ENCODE peak calls at places on chromosomes 13 and 19, in four cellular contexts. F, T, Q and G are unnamed samples. For H3K27me3, the result is how much of the 10 kb centered on the place peaks cover.

GRCh38 chr19:5292843-5293606 is 47.6 kb downstream of the PTPRS start:
- DNase-seq in F (no peak), T (no peak), Q (peak), G (peak)

GRCh38 chr19:43638991-43639494 is 607 bp downstream of the CADM4 start:
- DNase-seq in F (no peak), T (no peak), Q (no peak), G (no peak)

GRCh38 chr19:10001899-10002298 is 8.4 kb downstream of the COL5A3 start:
- DNase-seq in F (no peak), T (peak), Q (peak), G (peak)

GRCh38 chr13:86174632-86175031 is 375.4 kb upstream of the SLITRK6 start:
- DNase-seq in F (no peak), T (no peak), Q (no peak), G (peak)

GRCh38 chr19:13995878-13996765 is 10.0 kb downstream of the RFX1 start:
- DNase-seq in F (no peak), T (no peak), Q (no peak), G (no peak)

GRCh38 chr19:7482584-7483439 is 6.0 kb downstream of the PEX11G start:
- DNase-seq in F (no peak), T (no peak), Q (peak), G (peak)

GRCh38 chr13:24183741-24184182 is 23.2 kb downstream of the SPATA13 start:
- DNase-seq in F (no peak), T (peak), Q (no peak), G (no peak)

GRCh38 chr19:16934489-16934888 is 45.7 kb downstream of the F2RL3 start:
- DNase-seq in F (no peak), T (no peak), Q (no peak), G (no peak)

GRCh38 chr13:41811588-41812021 is 149.3 kb downstream of the VWA8 start:
- DNase-seq in F (peak), T (no peak), Q (no peak), G (no peak)

GRCh38 chr19:54517483-54517882 is 14.9 kb downstream of the LAIR2 start:
- DNase-seq in F (no peak), T (peak), Q (peak), G (peak)

GRCh38 chr13:98521876-98522275 is 55.0 kb downstream of the STK24 start:
- DNase-seq in F (no peak), T (no peak), Q (no peak), G (no peak)

GRCh38 chr13:50144473-50145160 is 129.4 kb downstream of the KCNRG start:
- DNase-seq in F (no peak), T (no peak), Q (no peak), G (no peak)

GRCh38 chr19:3039125-3039524 is 10.0 kb upstream of the TLE2 start:
- DNase-seq in F (no peak), T (no peak), Q (no peak), G (no peak)

GRCh38 chr19:10006335-10006708 is 4.0 kb downstream of the COL5A3 start:
- DNase-seq in F (no peak), T (no peak), Q (no peak), G (no peak)

GRCh38 chr13:55464222-55464621 is 1676.5 kb upstream of the PRR20A start:
- DNase-seq in F (no peak), T (no peak), Q (no peak), G (no peak)

GRCh38 chr13:106899444-106899843 is 331.5 kb upstream of the ARGLU1 start:
- DNase-seq in F (no peak), T (peak), Q (no peak), G (no peak)

GRCh38 chr13:60398438-60398891 is 1.4 kb downstream of the TDRD3 start:
- DNase-seq in F (no peak), T (no peak), Q (no peak), G (no peak)

GRCh38 chr19:6534451-6535093 is 3.7 kb downstream of the TNFSF9 start:
- DNase-seq in F (no peak), T (no peak), Q (no peak), G (peak)

GRCh38 chr13:100608906-100609305 is 20.3 kb upstream of the GGACT start:
- DNase-seq in F (peak), T (no peak), Q (peak), G (no peak)

GRCh38 chr13:32969516-32969941 is 46.7 kb upstream of the KL start:
- DNase-seq in F (peak), T (no peak), Q (no peak), G (no peak)

GRCh38 chr19:10260141-10260584 is 8.1 kb downstream of the MRPL4 start:
- DNase-seq in F (no peak), T (peak), Q (no peak), G (no peak)

GRCh38 chr19:51372649-51373504 is at the start of gene NKG7:
- DNase-seq in F (peak), T (no peak), Q (peak), G (no peak)

GRCh38 chr13:67351915-67352314 is 121.8 kb upstream of the PCDH9 start:
- DNase-seq in F (no peak), T (no peak), Q (no peak), G (no peak)

GRCh38 chr13:22897571-22898314 is 283.0 kb upstream of the SGCG start:
- DNase-seq in F (no peak), T (no peak), Q (no peak), G (no peak)

GRCh38 chr13:81379183-81379582 is 1038.3 kb upstream of the SPRY2 start:
- DNase-seq in F (no peak), T (no peak), Q (no peak), G (no peak)

GRCh38 chr13:97298816-97299215 is 76.7 kb downstream of the MBNL2 start:
- DNase-seq in F (no peak), T (no peak), Q (no peak), G (no peak)
- H3K27ac ChIP-seq in F (no peak), T (no peak), Q (no peak), G (no peak)

DNA sequence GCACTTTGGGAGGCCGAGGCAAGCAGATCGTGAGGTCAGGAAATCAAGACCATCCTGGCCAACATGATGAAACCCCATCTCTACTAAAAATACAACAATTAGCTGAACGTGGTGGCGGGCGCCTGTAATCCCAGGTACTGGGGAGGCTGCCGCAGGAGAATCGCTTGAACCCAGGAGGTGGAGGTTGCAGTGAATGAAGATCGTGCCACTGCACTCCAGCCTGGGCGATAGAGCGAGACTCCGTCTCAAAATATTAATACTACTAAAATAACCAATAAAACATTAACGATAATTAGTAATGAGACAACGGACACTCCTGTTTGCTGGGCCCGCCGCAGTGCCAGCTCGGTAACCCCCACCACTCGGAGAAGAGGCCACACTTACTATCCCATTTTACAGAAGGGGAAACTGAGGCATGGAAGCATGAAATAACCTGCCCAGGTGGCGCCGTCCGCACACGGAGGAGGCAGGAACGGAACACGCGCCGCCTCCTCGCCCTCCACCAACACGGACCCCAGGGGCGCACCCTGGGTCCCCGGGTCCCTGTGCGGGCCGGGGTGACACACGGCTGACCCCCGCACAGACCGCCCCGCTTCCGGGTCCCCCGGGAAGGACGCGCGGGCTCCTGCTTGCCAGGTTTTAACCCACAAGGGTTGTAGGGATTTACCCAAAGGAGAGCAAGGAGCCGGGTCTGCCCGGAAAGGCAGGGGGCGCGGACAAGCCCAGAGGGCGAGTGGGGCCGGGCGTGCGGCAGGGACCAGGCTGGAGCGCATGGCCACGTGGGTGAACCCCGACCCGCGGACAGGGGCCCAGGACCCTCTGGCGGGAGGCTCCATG is 1.6 kb downstream of the R3HDM4 start:
- DNase-seq in F (no peak), T (no peak), Q (no peak), G (peak)
- TF ChIP-seq JUNB in F (no peak), T (no peak), Q (no peak), G (no peak)

GRCh38 chr13:27966641-27967202 is 2.4 kb downstream of the CDX2 start:
- DNase-seq in F (no peak), T (no peak), Q (no peak), G (peak)

GRCh38 chr13:27967203-27967735 is 1.8 kb downstream of the CDX2 start:
- DNase-seq in F (no peak), T (no peak), Q (no peak), G (peak)

GRCh38 chr13:27965740-27966640 is 3.1 kb downstream of the CDX2 start:
- DNase-seq in F (no peak), T (no peak), Q (no peak), G (peak)

GRCh38 chr13:27964741-27965323 is 4.3 kb downstream of the CDX2 start:
- DNase-seq in F (no peak), T (no peak), Q (no peak), G (no peak)

GRCh38 chr13:27965343-27965739 is 3.8 kb downstream of the CDX2 start:
- DNase-seq in F (no peak), T (no peak), Q (no peak), G (peak)
- H3K27me3 ChIP-seq in F (under half), T (under half), Q (half or more), G (half or more)

DNA sequence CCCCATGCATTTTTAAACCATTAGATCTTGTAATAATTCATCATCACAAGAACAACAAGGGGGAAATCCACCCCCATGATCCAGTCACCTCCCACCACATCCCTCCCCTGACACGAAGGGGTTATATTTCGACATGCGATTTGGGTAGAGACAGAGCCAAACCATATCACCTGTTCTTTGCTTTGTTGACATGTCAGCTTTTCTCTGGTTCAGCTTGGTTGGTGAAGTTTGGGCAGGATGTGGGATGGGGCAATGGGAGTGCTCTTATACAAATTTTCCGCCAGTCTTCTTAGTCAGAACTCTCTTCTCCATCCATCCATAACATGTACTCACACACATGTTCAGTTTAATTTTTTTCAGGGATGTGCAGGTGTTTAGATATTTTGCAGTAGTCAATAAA is 12.9 kb downstream of the TPP2 start:
- DNase-seq in F (no peak), T (no peak), Q (no peak), G (no peak)
- H3K27ac ChIP-seq in F (no peak), T (no peak), Q (no peak), G (no peak)

DNA sequence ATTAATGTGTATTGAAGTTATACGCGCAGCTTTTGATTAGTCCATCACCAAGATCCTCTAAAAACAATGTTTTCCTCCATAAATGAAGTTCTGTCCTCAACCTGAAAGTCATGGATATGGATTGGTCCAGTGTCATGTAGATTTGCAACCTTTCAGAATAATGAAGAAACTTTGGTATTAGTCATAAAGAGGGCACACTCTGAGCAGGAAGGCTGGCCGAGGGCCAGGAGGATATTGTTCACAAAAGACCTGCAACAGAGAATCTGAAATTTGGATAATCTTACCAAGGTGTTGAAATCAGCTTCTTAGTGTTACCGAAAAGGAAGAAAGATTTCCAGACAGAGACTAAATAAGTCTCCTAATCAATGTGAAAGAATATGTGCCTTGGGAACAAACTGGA is 20.7 kb downstream of the CLDN10 start:
- DNase-seq in F (no peak), T (no peak), Q (no peak), G (no peak)
- TF ChIP-seq JUNB in F (no peak), T (no peak), Q (no peak), G (no peak)

GRCh38 chr19:4196009-4196408 is 13.5 kb downstream of the ANKRD24 start:
- DNase-seq in F (no peak), T (no peak), Q (no peak), G (no peak)

GRCh38 chr19:4196587-4197148 is 14.2 kb downstream of the ANKRD24 start:
- DNase-seq in F (no peak), T (no peak), Q (no peak), G (peak)

GRCh38 chr19:4197228-4197624 is 14.7 kb downstream of the ANKRD24 start:
- DNase-seq in F (no peak), T (no peak), Q (no peak), G (no peak)

GRCh38 chr19:4191044-4191443 is 8.6 kb downstream of the ANKRD24 start:
- DNase-seq in F (no peak), T (no peak), Q (no peak), G (no peak)

DNA sequence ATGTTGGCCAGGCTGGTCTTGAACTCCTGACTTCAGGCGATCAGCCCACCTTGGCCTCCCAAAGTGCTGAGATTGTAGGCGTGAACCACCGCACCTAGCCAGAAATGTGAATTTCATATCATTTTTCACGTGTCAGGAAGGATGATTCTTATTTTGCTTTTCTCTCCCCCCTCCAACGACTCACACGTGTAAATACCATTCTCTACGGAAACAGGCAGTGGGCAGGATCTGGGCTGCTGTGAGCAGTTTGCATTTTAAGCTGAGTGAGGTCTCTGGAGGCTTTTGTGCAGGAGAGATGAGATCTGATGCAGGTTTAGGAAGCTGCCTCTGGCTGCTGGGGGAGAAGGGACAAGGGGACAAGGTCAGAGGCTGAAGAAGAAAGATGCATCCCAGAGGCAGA is 11.9 kb downstream of the ANKRD24 start:
- DNase-seq in F (no peak), T (no peak), Q (no peak), G (no peak)
- H3K27me3 ChIP-seq in F (under half), T (under half), Q (under half), G (under half)